ENCODE peak calls at places on chromosome 17, in six cellular contexts. N is A172; A is psoas muscle; G is transverse colon; O is stimulated activated naive B cell treated with anti-CD40 and anti-IgM and Interleukin-4, amounts not matched to agents 10 μg/mL and 1 μg/mL and 100 μg/mL, for 72 hours; F is HFFc6. R is an unnamed sample.

GRCh38 chr17:55424893-55425540 is 3.4 kb upstream of the MMD start:
- DNase-seq in N (no peak), A (no peak), G (no peak), O (no peak), F (no peak), R (no peak)

GRCh38 chr17:21042434-21043295 is at the start of gene USP22:
- DNase-seq in N (peak; percentile 42), A (no peak), G (no peak), O (no peak), F (no peak), R (no peak)

GRCh38 chr17:7315570-7316243 is 547 bp upstream of the GPS2 start:
- DNase-seq in N (no peak), A (no peak), G (no peak), O (no peak), F (no peak), R (no peak)

GRCh38 chr17:62188713-62189112 is 123.6 kb upstream of the MED13 start:
- DNase-seq in N (no peak), A (no peak), G (peak; percentile 68), O (no peak), F (no peak), R (no peak)

GRCh38 chr17:74697477-74697876 is 15.2 kb downstream of the CD300LF start:
- DNase-seq in N (no peak), A (no peak), G (no peak), O (no peak), F (no peak), R (no peak)

GRCh38 chr17:74646231-74646630 is 22.7 kb upstream of the CD300E start:
- DNase-seq in N (peak; percentile 39), A (no peak), G (no peak), O (no peak), F (no peak), R (no peak)

GRCh38 chr17:29068828-29069227 is 25.9 kb downstream of the PIPOX start:
- DNase-seq in N (no peak), A (no peak), G (no peak), O (no peak), F (no peak), R (no peak)

GRCh38 chr17:77503916-77504651 is 363.3 kb downstream of the SEC14L1 start:
- DNase-seq in N (no peak), A (peak; percentile 40), G (no peak), O (no peak), F (no peak), R (no peak)

GRCh38 chr17:1958134-1958881 is 66.8 kb downstream of the RTN4RL1 start:
- DNase-seq in N (no peak), A (no peak), G (no peak), O (no peak), F (no peak), R (peak; percentile 36)

GRCh38 chr17:68135141-68135887 is 99.8 kb downstream of the KPNA2 start:
- DNase-seq in N (no peak), A (no peak), G (no peak), O (no peak), F (no peak), R (no peak)

GRCh38 chr17:29836643-29837042 is 93.4 kb downstream of the SSH2 start:
- DNase-seq in N (peak; percentile 38), A (no peak), G (no peak), O (no peak), F (peak; percentile 21), R (peak; percentile 60)

GRCh38 chr17:2396568-2397246 is 4.2 kb downstream of the MNT start:
- DNase-seq in N (peak; percentile 98), A (peak; percentile 94), G (peak; percentile 93), O (peak; percentile 80), F (peak; percentile 96), R (peak; percentile 97)

GRCh38 chr17:45284176-45285140 is 22.6 kb upstream of the SPATA32 start:
- DNase-seq in N (no peak), A (peak; percentile 93), G (no peak), O (no peak), F (no peak), R (no peak)